ENCODE peak calls at places on chromosomes 12 and 14, in nine cellular contexts. G is BE2C, O is cardiac fibroblast, P is left lung, C is foreskin fibroblast, U is ovary, A is OCI-LY7, T is hepatocyte, H is fibroblast of lung. B is an unnamed sample.
A peak's percentile ranks its signal among the peaks of the same experiment; 100 is the strongest.

GRCh38 chr14:59161571-59162175 is 26.8 kb upstream of the DAAM1 start:
- DNase-seq in G (no peak), O (peak; percentile 91), P (no peak), C (peak; percentile 73), U (no peak), A (no peak), T (peak; percentile 76), H (peak; percentile 91), B (peak; percentile 53)

GRCh38 chr12:122880668-122881067 is 15.3 kb downstream of the VPS37B start:
- DNase-seq in G (no peak), O (peak; percentile 69), P (no peak), C (peak; percentile 75), U (no peak), A (peak; percentile 66), T (no peak), H (peak; percentile 61), B (no peak)

GRCh38 chr12:92848740-92849139 is 80.4 kb downstream of the EEA1 start:
- DNase-seq in G (no peak), O (no peak), P (no peak), C (no peak), U (no peak), A (no peak), T (no peak), H (no peak), B (no peak)

GRCh38 chr12:96578526-96579125 is 89.2 kb downstream of the CFAP54 start:
- DNase-seq in G (no peak), O (peak; percentile 81), P (no peak), C (peak; percentile 68), U (no peak), A (peak; percentile 73), T (peak; percentile 70), H (peak; percentile 80), B (peak; percentile 22)

GRCh38 chr12:4725057-4725456 is 4.9 kb downstream of the GALNT8 start:
- DNase-seq in G (no peak), O (no peak), P (no peak), C (no peak), U (no peak), A (no peak), T (no peak), H (no peak), B (no peak)

GRCh38 chr12:130702966-130703732 is 12.9 kb downstream of the RIMBP2 start:
- DNase-seq in G (peak; percentile 64), O (no peak), P (no peak), C (no peak), U (no peak), A (no peak), T (no peak), H (no peak), B (no peak)

GRCh38 chr12:51242150-51242549 is 3.5 kb downstream of the DAZAP2 start:
- DNase-seq in G (no peak), O (no peak), P (peak; percentile 66), C (no peak), U (no peak), A (no peak), T (no peak), H (no peak), B (no peak)

GRCh38 chr12:84704851-84705250 is 207.7 kb downstream of the SLC6A15 start:
- DNase-seq in G (no peak), O (no peak), P (no peak), C (no peak), U (no peak), A (no peak), T (no peak), H (no peak), B (no peak)

GRCh38 chr12:22088886-22089285 is 42.9 kb downstream of the CMAS start:
- DNase-seq in G (no peak), O (no peak), P (no peak), C (no peak), U (no peak), A (no peak), T (no peak), H (no peak), B (no peak)

GRCh38 chr12:110245278-110245868 is 35.7 kb upstream of the ATP2A2 start:
- DNase-seq in G (peak; percentile 38), O (peak; percentile 33), P (no peak), C (peak; percentile 56), U (no peak), A (peak; percentile 68), T (no peak), H (no peak), B (no peak)

GRCh38 chr12:23431006-23431405 is 518.5 kb downstream of the SOX5 start:
- DNase-seq in G (no peak), O (no peak), P (no peak), C (no peak), U (no peak), A (no peak), T (no peak), H (no peak), B (peak; percentile 42)

GRCh38 chr12:1910468-1910867 is 8.0 kb downstream of the CACNA2D4 start:
- DNase-seq in G (no peak), O (no peak), P (no peak), C (no peak), U (no peak), A (no peak), T (no peak), H (no peak), B (no peak)

GRCh38 chr12:1908758-1909157 is 9.7 kb downstream of the CACNA2D4 start:
- DNase-seq in G (no peak), O (no peak), P (no peak), C (no peak), U (no peak), A (no peak), T (no peak), H (no peak), B (no peak)

GRCh38 chr12:1904875-1905274 is 13.6 kb downstream of the CACNA2D4 start:
- DNase-seq in G (no peak), O (no peak), P (no peak), C (no peak), U (no peak), A (no peak), T (no peak), H (no peak), B (no peak)

GRCh38 chr12:1906579-1906978 is 11.9 kb downstream of the CACNA2D4 start:
- DNase-seq in G (no peak), O (no peak), P (no peak), C (no peak), U (no peak), A (no peak), T (no peak), H (no peak), B (no peak)

DNA sequence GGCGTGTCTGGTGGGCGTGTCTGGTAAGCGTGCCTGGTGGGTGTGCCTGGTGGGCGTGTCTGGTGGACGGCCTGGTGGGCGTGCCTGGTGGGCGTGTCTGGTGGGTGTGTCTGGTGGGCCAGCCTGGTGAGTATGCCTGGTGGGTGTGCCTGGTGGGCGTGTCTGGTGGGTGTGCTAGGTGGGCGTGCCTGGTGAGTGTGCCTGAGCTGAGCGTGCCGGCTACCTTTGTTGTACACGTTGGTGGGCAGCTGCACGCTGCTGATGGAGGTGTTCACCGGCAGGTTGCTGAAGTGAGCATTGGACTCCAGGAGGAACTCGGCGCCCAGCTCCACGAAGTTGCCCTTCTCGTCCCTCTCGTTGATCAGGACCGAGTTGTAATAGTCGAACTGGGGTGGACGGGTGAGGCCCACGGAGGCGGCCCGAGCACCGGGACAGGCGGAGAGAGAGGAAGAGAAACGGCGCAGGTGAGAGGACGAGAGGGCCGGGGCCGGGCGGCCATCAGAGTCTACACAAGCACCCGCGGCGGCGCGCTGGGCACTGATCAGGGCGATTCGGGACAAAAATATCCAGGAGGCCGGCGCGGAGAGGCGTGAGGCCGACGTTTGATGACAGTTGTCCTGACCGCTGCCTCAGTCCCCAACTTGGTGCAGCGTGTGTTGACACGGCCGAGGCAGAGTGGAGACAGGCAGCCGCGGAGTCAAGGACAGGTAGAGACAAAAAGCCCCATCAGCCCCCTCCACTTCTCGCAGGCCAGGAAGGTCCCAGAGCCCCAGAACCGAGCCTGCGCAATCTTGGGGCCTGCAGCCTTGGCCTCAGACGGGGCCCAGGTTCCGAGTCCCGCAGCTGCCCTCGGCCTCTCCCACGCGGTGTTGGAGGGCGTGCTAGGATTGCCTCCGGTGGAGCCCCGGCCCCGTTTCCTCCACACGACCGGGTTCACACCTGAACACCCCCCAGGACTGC is 10.5 kb downstream of the CACNA2D4 start:
- DNase-seq in G (peak; percentile 48), O (peak; percentile 12), P (peak; percentile 27), C (peak; percentile 18), U (peak; percentile 5), A (no peak), T (peak; percentile 3), H (no peak), B (no peak)
- H3K4me3 ChIP-seq in G (no peak overlapping the region), O (no peak overlapping the region), P (no peak overlapping the region), C (no peak overlapping the region), U (no peak overlapping the region), A (no peak overlapping the region), T (no peak overlapping the region), H (no peak overlapping the region), B (no peak overlapping the region)

GRCh38 chr12:54032220-54032619 is 630 bp upstream of the HOXC5 start:
- DNase-seq in G (no peak), O (no peak), P (no peak), C (no peak), U (no peak), A (no peak), T (no peak), H (no peak), B (no peak)
- H3K4me3 ChIP-seq in G (no peak overlapping the region), O (no peak overlapping the region), P (no peak overlapping the region), C (no peak overlapping the region), U (no peak overlapping the region), A (no peak overlapping the region), T (no peak overlapping the region), H (no peak overlapping the region), B (no peak overlapping the region)

GRCh38 chr12:121811434-121812319 is 7.9 kb downstream of the SETD1B start:
- DNase-seq in G (peak; percentile 81), O (peak; percentile 66), P (peak; percentile 68), C (peak; percentile 83), U (peak; percentile 77), A (peak; percentile 70), T (peak; percentile 89), H (peak; percentile 67), B (no peak)

GRCh38 chr12:121810833-121811433 is 7.1 kb downstream of the SETD1B start:
- DNase-seq in G (no peak), O (no peak), P (no peak), C (peak; percentile 40), U (no peak), A (no peak), T (no peak), H (no peak), B (no peak)

GRCh38 chr12:121809712-121810116 is 5.9 kb downstream of the SETD1B start:
- DNase-seq in G (no peak), O (no peak), P (peak; percentile 30), C (no peak), U (peak; percentile 16), A (no peak), T (no peak), H (no peak), B (no peak)

GRCh38 chr12:121808623-121809022 is 4.8 kb downstream of the SETD1B start:
- DNase-seq in G (no peak), O (no peak), P (no peak), C (no peak), U (no peak), A (no peak), T (no peak), H (no peak), B (no peak)

GRCh38 chr12:121810234-121810817 is 6.5 kb downstream of the SETD1B start:
- DNase-seq in G (no peak), O (no peak), P (peak; percentile 31), C (no peak), U (peak; percentile 13), A (no peak), T (no peak), H (no peak), B (no peak)
- H3K4me3 ChIP-seq in G (no peak overlapping the region), O (no peak overlapping the region), P (peak overlapping the region; percentile 68), C (no peak overlapping the region), U (no peak overlapping the region), A (no peak overlapping the region), T (no peak overlapping the region), H (no peak overlapping the region), B (no peak overlapping the region)

GRCh38 chr12:54040648-54041047 is 7.8 kb downstream of the HOXC5 start:
- DNase-seq in G (no peak), O (no peak), P (no peak), C (no peak), U (no peak), A (no peak), T (no peak), H (no peak), B (no peak)
- H3K4me3 ChIP-seq in G (no peak overlapping the region), O (no peak overlapping the region), P (no peak overlapping the region), C (no peak overlapping the region), U (no peak overlapping the region), A (no peak overlapping the region), T (no peak overlapping the region), H (no peak overlapping the region), B (no peak overlapping the region)